ENCODE peak calls at places on chromosomes 4 and X, in six cellular contexts. One of them, this sample, is unnamed.

GRCh38 chr4:8346838-8347605 is 77.5 kb downstream of the HTRA3 start:
- DNase-seq in K562: no peak
- DNase-seq in AG09319: no peak
- DNase-seq in stimulated activated CD4-positive, alpha-beta T cell treated with anti-CD3 and anti-CD28 coated beads, Interleukin-1b, Interleukin-23, amount 100 ng/mL, for 1 hour: no peak
- DNase-seq in activated T-helper 2 cell treated with anti-CD3 and anti-CD28 coated beads, Interferon-gamma antibody, Interleukin-2, Interleukin-4, amounts not matched to agents 10 μg/mL and 5 μg/mL and 100 μg/mL, durations not matched to agents 14 hours and 24 hours and 36 hours: no peak
- DNase-seq in activated CD8-positive, alpha-beta memory T cell treated with anti-CD3 and anti-CD28 coated beads for 4 hours: no peak
- DNase-seq in this sample: no peak

GRCh38 chr4:20430555-20430954 is 178.8 kb downstream of the SLIT2 start:
- DNase-seq in AG09319: no peak
- DNase-seq in stimulated activated CD4-positive, alpha-beta T cell treated with anti-CD3 and anti-CD28 coated beads, Interleukin-1b, Interleukin-23, amount 100 ng/mL, for 1 hour: no peak
- DNase-seq in activated CD8-positive, alpha-beta memory T cell treated with anti-CD3 and anti-CD28 coated beads for 4 hours: no peak
- DNase-seq in K562: no peak
- DNase-seq in activated T-helper 2 cell treated with anti-CD3 and anti-CD28 coated beads, Interferon-gamma antibody, Interleukin-2, Interleukin-4, amounts not matched to agents 10 μg/mL and 5 μg/mL and 100 μg/mL, durations not matched to agents 14 hours and 24 hours and 36 hours: no peak
- DNase-seq in this sample: no peak

GRCh38 chrX:69501433-69501832 is 2.7 kb upstream of the NALF2 start:
- DNase-seq in K562: no peak
- DNase-seq in activated CD8-positive, alpha-beta memory T cell treated with anti-CD3 and anti-CD28 coated beads for 4 hours: no peak
- DNase-seq in AG09319: no peak
- DNase-seq in activated T-helper 2 cell treated with anti-CD3 and anti-CD28 coated beads, Interferon-gamma antibody, Interleukin-2, Interleukin-4, amounts not matched to agents 10 μg/mL and 5 μg/mL and 100 μg/mL, durations not matched to agents 14 hours and 24 hours and 36 hours: no peak
- DNase-seq in stimulated activated CD4-positive, alpha-beta T cell treated with anti-CD3 and anti-CD28 coated beads, Interleukin-1b, Interleukin-23, amount 100 ng/mL, for 1 hour: no peak
- DNase-seq in this sample: no peak

GRCh38 chr4:106032851-106033286 is 137.6 kb downstream of the NPNT start:
- DNase-seq in K562: no peak
- DNase-seq in activated T-helper 2 cell treated with anti-CD3 and anti-CD28 coated beads, Interferon-gamma antibody, Interleukin-2, Interleukin-4, amounts not matched to agents 10 μg/mL and 5 μg/mL and 100 μg/mL, durations not matched to agents 14 hours and 24 hours and 36 hours: no peak
- DNase-seq in AG09319: no peak
- DNase-seq in stimulated activated CD4-positive, alpha-beta T cell treated with anti-CD3 and anti-CD28 coated beads, Interleukin-1b, Interleukin-23, amount 100 ng/mL, for 1 hour: no peak
- DNase-seq in activated CD8-positive, alpha-beta memory T cell treated with anti-CD3 and anti-CD28 coated beads for 4 hours: no peak
- DNase-seq in this sample: no peak

GRCh38 chr4:181443003-181443402 is 800.2 kb upstream of the TENM3 start:
- DNase-seq in activated CD8-positive, alpha-beta memory T cell treated with anti-CD3 and anti-CD28 coated beads for 4 hours: no peak
- DNase-seq in K562: no peak
- DNase-seq in stimulated activated CD4-positive, alpha-beta T cell treated with anti-CD3 and anti-CD28 coated beads, Interleukin-1b, Interleukin-23, amount 100 ng/mL, for 1 hour: no peak
- DNase-seq in AG09319: no peak
- DNase-seq in activated T-helper 2 cell treated with anti-CD3 and anti-CD28 coated beads, Interferon-gamma antibody, Interleukin-2, Interleukin-4, amounts not matched to agents 10 μg/mL and 5 μg/mL and 100 μg/mL, durations not matched to agents 14 hours and 24 hours and 36 hours: no peak
- DNase-seq in this sample: no peak

GRCh38 chrX:84729809-84730208 is 227.6 kb upstream of the HDX start:
- DNase-seq in activated CD8-positive, alpha-beta memory T cell treated with anti-CD3 and anti-CD28 coated beads for 4 hours: no peak
- DNase-seq in K562: peak
- DNase-seq in AG09319: peak
- DNase-seq in stimulated activated CD4-positive, alpha-beta T cell treated with anti-CD3 and anti-CD28 coated beads, Interleukin-1b, Interleukin-23, amount 100 ng/mL, for 1 hour: no peak
- DNase-seq in activated T-helper 2 cell treated with anti-CD3 and anti-CD28 coated beads, Interferon-gamma antibody, Interleukin-2, Interleukin-4, amounts not matched to agents 10 μg/mL and 5 μg/mL and 100 μg/mL, durations not matched to agents 14 hours and 24 hours and 36 hours: no peak
- DNase-seq in this sample: no peak

GRCh38 chr4:15649914-15650545 is 5.1 kb downstream of the FBXL5 start:
- DNase-seq in activated T-helper 2 cell treated with anti-CD3 and anti-CD28 coated beads, Interferon-gamma antibody, Interleukin-2, Interleukin-4, amounts not matched to agents 10 μg/mL and 5 μg/mL and 100 μg/mL, durations not matched to agents 14 hours and 24 hours and 36 hours: peak
- DNase-seq in K562: peak
- DNase-seq in AG09319: no peak
- DNase-seq in stimulated activated CD4-positive, alpha-beta T cell treated with anti-CD3 and anti-CD28 coated beads, Interleukin-1b, Interleukin-23, amount 100 ng/mL, for 1 hour: no peak
- DNase-seq in activated CD8-positive, alpha-beta memory T cell treated with anti-CD3 and anti-CD28 coated beads for 4 hours: peak
- DNase-seq in this sample: peak

GRCh38 chrX:118702741-118703140 is 24.7 kb upstream of the IL13RA1 start:
- DNase-seq in K562: no peak
- DNase-seq in stimulated activated CD4-positive, alpha-beta T cell treated with anti-CD3 and anti-CD28 coated beads, Interleukin-1b, Interleukin-23, amount 100 ng/mL, for 1 hour: no peak
- DNase-seq in activated CD8-positive, alpha-beta memory T cell treated with anti-CD3 and anti-CD28 coated beads for 4 hours: no peak
- DNase-seq in AG09319: no peak
- DNase-seq in activated T-helper 2 cell treated with anti-CD3 and anti-CD28 coated beads, Interferon-gamma antibody, Interleukin-2, Interleukin-4, amounts not matched to agents 10 μg/mL and 5 μg/mL and 100 μg/mL, durations not matched to agents 14 hours and 24 hours and 36 hours: no peak
- DNase-seq in this sample: no peak

GRCh38 chr4:20393486-20394100 is 141.9 kb downstream of the SLIT2 start:
- DNase-seq in stimulated activated CD4-positive, alpha-beta T cell treated with anti-CD3 and anti-CD28 coated beads, Interleukin-1b, Interleukin-23, amount 100 ng/mL, for 1 hour: no peak
- DNase-seq in activated CD8-positive, alpha-beta memory T cell treated with anti-CD3 and anti-CD28 coated beads for 4 hours: no peak
- DNase-seq in activated T-helper 2 cell treated with anti-CD3 and anti-CD28 coated beads, Interferon-gamma antibody, Interleukin-2, Interleukin-4, amounts not matched to agents 10 μg/mL and 5 μg/mL and 100 μg/mL, durations not matched to agents 14 hours and 24 hours and 36 hours: no peak
- DNase-seq in AG09319: no peak
- DNase-seq in K562: no peak
- DNase-seq in this sample: no peak

GRCh38 chrX:97021680-97022079 is 138.0 kb downstream of the RPA4 start:
- DNase-seq in activated T-helper 2 cell treated with anti-CD3 and anti-CD28 coated beads, Interferon-gamma antibody, Interleukin-2, Interleukin-4, amounts not matched to agents 10 μg/mL and 5 μg/mL and 100 μg/mL, durations not matched to agents 14 hours and 24 hours and 36 hours: no peak
- DNase-seq in stimulated activated CD4-positive, alpha-beta T cell treated with anti-CD3 and anti-CD28 coated beads, Interleukin-1b, Interleukin-23, amount 100 ng/mL, for 1 hour: no peak
- DNase-seq in activated CD8-positive, alpha-beta memory T cell treated with anti-CD3 and anti-CD28 coated beads for 4 hours: no peak
- DNase-seq in K562: no peak
- DNase-seq in AG09319: no peak
- DNase-seq in this sample: no peak

GRCh38 chrX:103730746-103731508 is 20.2 kb downstream of the TMEM31 start:
- DNase-seq in activated CD8-positive, alpha-beta memory T cell treated with anti-CD3 and anti-CD28 coated beads for 4 hours: no peak
- DNase-seq in activated T-helper 2 cell treated with anti-CD3 and anti-CD28 coated beads, Interferon-gamma antibody, Interleukin-2, Interleukin-4, amounts not matched to agents 10 μg/mL and 5 μg/mL and 100 μg/mL, durations not matched to agents 14 hours and 24 hours and 36 hours: no peak
- DNase-seq in K562: no peak
- DNase-seq in stimulated activated CD4-positive, alpha-beta T cell treated with anti-CD3 and anti-CD28 coated beads, Interleukin-1b, Interleukin-23, amount 100 ng/mL, for 1 hour: no peak
- DNase-seq in AG09319: no peak
- DNase-seq in this sample: no peak

GRCh38 chrX:98380556-98380955 is 1496.8 kb downstream of the RPA4 start:
- DNase-seq in activated CD8-positive, alpha-beta memory T cell treated with anti-CD3 and anti-CD28 coated beads for 4 hours: no peak
- DNase-seq in AG09319: no peak
- DNase-seq in stimulated activated CD4-positive, alpha-beta T cell treated with anti-CD3 and anti-CD28 coated beads, Interleukin-1b, Interleukin-23, amount 100 ng/mL, for 1 hour: no peak
- DNase-seq in K562: no peak
- DNase-seq in activated T-helper 2 cell treated with anti-CD3 and anti-CD28 coated beads, Interferon-gamma antibody, Interleukin-2, Interleukin-4, amounts not matched to agents 10 μg/mL and 5 μg/mL and 100 μg/mL, durations not matched to agents 14 hours and 24 hours and 36 hours: no peak
- DNase-seq in this sample: no peak

GRCh38 chrX:107429090-107429489 is 20.4 kb upstream of the FRMPD3 start:
- DNase-seq in activated CD8-positive, alpha-beta memory T cell treated with anti-CD3 and anti-CD28 coated beads for 4 hours: no peak
- DNase-seq in activated T-helper 2 cell treated with anti-CD3 and anti-CD28 coated beads, Interferon-gamma antibody, Interleukin-2, Interleukin-4, amounts not matched to agents 10 μg/mL and 5 μg/mL and 100 μg/mL, durations not matched to agents 14 hours and 24 hours and 36 hours: no peak
- DNase-seq in stimulated activated CD4-positive, alpha-beta T cell treated with anti-CD3 and anti-CD28 coated beads, Interleukin-1b, Interleukin-23, amount 100 ng/mL, for 1 hour: no peak
- DNase-seq in K562: no peak
- DNase-seq in AG09319: no peak
- DNase-seq in this sample: no peak

GRCh38 chrX:69618803-69619202 is 2.9 kb downstream of the EDA start:
- DNase-seq in activated CD8-positive, alpha-beta memory T cell treated with anti-CD3 and anti-CD28 coated beads for 4 hours: no peak
- DNase-seq in stimulated activated CD4-positive, alpha-beta T cell treated with anti-CD3 and anti-CD28 coated beads, Interleukin-1b, Interleukin-23, amount 100 ng/mL, for 1 hour: no peak
- DNase-seq in activated T-helper 2 cell treated with anti-CD3 and anti-CD28 coated beads, Interferon-gamma antibody, Interleukin-2, Interleukin-4, amounts not matched to agents 10 μg/mL and 5 μg/mL and 100 μg/mL, durations not matched to agents 14 hours and 24 hours and 36 hours: no peak
- DNase-seq in AG09319: no peak
- DNase-seq in K562: no peak
- DNase-seq in this sample: no peak